ENCODE peak calls at places on chromosomes 4 and X, in eight cellular contexts. A, B, Z, I, T, F, V and Y are unnamed samples.

GRCh38 chr4:187480146-187481145 is 515.1 kb upstream of the ZFP42 start:
- DNase-seq in A (no peak), B (no peak), Z (peak; percentile 11), I (peak; percentile 83), T (no peak), F (no peak), V (no peak), Y (no peak)

GRCh38 chr4:183035726-183036415 is 63.2 kb upstream of the WWC2 start:
- DNase-seq in A (no peak), B (no peak), Z (no peak), I (no peak), T (no peak), F (no peak), V (no peak), Y (no peak)

GRCh38 chr4:156999175-156999517 is 27.5 kb upstream of the PDGFC start:
- DNase-seq in A (no peak), B (peak; percentile 99), Z (peak; percentile 48), I (peak; percentile 96), T (no peak), F (no peak), V (no peak), Y (peak; percentile 94)

GRCh38 chr4:78227411-78228057 is 170.4 kb downstream of the FRAS1 start:
- DNase-seq in A (no peak), B (no peak), Z (no peak), I (no peak), T (no peak), F (no peak), V (no peak), Y (no peak)

GRCh38 chrX:1813809-1814208 is 198.9 kb downstream of the ASMT start:
- DNase-seq in A (no peak), B (no peak), Z (no peak), I (no peak), T (no peak), F (no peak), V (no peak), Y (no peak)

GRCh38 chr4:156954598-156954997 is 17.0 kb downstream of the PDGFC start:
- DNase-seq in A (no peak), B (no peak), Z (no peak), I (no peak), T (no peak), F (no peak), V (no peak), Y (no peak)

GRCh38 chrX:69616520-69617203 is 749 bp downstream of the EDA start:
- DNase-seq in A (no peak), B (no peak), Z (peak; percentile 4), I (no peak), T (no peak), F (peak; percentile 10), V (peak; percentile 54), Y (no peak)

GRCh38 chr4:158315706-158316105 is 105.4 kb downstream of the TMEM144 start:
- DNase-seq in A (no peak), B (no peak), Z (no peak), I (no peak), T (no peak), F (no peak), V (no peak), Y (peak; percentile 47)

GRCh38 chrX:105618393-105619101 is 203.8 kb upstream of the NRK start:
- DNase-seq in A (no peak), B (no peak), Z (no peak), I (no peak), T (no peak), F (no peak), V (no peak), Y (no peak)

GRCh38 chr4:158823461-158823873 is 54.6 kb downstream of the FNIP2 start:
- DNase-seq in A (no peak), B (no peak), Z (no peak), I (peak; percentile 66), T (no peak), F (no peak), V (no peak), Y (no peak)

GRCh38 chr4:47990145-47990544 is 26.3 kb downstream of the CNGA1 start:
- DNase-seq in A (no peak), B (no peak), Z (no peak), I (no peak), T (no peak), F (no peak), V (no peak), Y (no peak)

GRCh38 chrX:100944601-100945000 is 15.9 kb upstream of the XKRX start:
- DNase-seq in A (no peak), B (no peak), Z (no peak), I (no peak), T (no peak), F (no peak), V (no peak), Y (no peak)

GRCh38 chrX:56745019-56745418 is 16.0 kb downstream of the NBDY start:
- DNase-seq in A (no peak), B (peak; percentile 42), Z (no peak), I (peak; percentile 66), T (no peak), F (no peak), V (no peak), Y (peak; percentile 29)